ENCODE peak calls at places on chromosomes 7 and 10, in four cellular contexts. K is neuronal stem cell, Z is IMR-90, A is H9. W is an unnamed sample.

GRCh38 chr7:767941-768729 is 41.1 kb upstream of the PRKAR1B start:
- DNase-seq in K (no peak), Z (peak; percentile 22), A (no peak), W (peak; percentile 96)

GRCh38 chr7:28103984-28104628 is 76.5 kb downstream of the JAZF1 start:
- DNase-seq in K (no peak), Z (no peak), A (no peak), W (peak; percentile 86)

GRCh38 chr10:71597821-71598498 is 121.6 kb downstream of the C10orf105 start:
- DNase-seq in K (no peak), Z (no peak), A (no peak), W (no peak)

GRCh38 chr10:104029528-104029875 is 56.2 kb downstream of the COL17A1 start:
- DNase-seq in K (no peak), Z (peak; percentile 63), A (no peak), W (no peak)

GRCh38 chr7:148975896-148976295 is 52.4 kb downstream of the PDIA4 start:
- DNase-seq in K (no peak), Z (no peak), A (no peak), W (no peak)

GRCh38 chr7:137904826-137905225 is 58.1 kb upstream of the DGKI start:
- DNase-seq in K (no peak), Z (peak; percentile 16), A (no peak), W (no peak)

GRCh38 chr7:132655071-132655761 is 78.9 kb upstream of the PLXNA4 start:
- DNase-seq in K (no peak), Z (no peak), A (peak; percentile 53), W (no peak)

GRCh38 chr7:25321424-25321823 is 93.1 kb upstream of the NPVF start:
- DNase-seq in K (no peak), Z (no peak), A (no peak), W (no peak)

GRCh38 chr7:137975223-137975622 is 26.7 kb downstream of the CREB3L2 start:
- DNase-seq in K (no peak), Z (peak; percentile 85), A (no peak), W (no peak)

DNA sequence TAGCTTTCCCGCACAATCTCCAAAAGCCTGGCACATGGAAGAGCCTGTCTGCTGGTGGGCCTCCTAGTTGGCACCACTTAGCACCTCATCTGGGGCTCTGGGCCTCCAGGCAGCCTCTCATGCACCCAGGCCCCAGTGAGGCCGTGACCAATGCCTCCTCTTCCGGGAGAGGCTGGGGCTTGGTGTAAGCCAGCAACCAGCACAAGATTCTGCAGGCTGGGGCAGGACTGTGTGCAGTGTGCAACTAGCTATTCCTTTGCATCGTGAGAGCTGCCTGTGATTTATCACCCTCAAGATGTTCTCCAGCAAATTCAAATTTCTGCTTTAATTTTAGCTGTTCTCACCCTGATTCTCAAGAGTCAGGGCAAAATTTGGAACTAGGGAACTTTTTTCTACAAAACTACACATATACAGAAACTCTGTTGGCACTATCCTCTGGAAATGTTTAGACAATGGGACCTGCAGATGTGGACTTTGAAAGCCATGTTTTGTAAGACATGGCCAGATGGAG is 603.7 kb upstream of the MKI67 start:
- DNase-seq in K (no peak), Z (no peak), A (no peak), W (no peak)
- H3K14ac ChIP-seq in K (no peak overlapping the region), Z (no peak overlapping the region), A (no peak overlapping the region), W (no peak overlapping the region)

GRCh38 chr10:100529473-100530298 is at the start of gene NDUFB8:
- DNase-seq in K (peak; percentile 77), Z (peak; percentile 72), A (peak; percentile 92), W (peak; percentile 93)

GRCh38 chr10:100534726-100535125 is 1.0 kb upstream of the HIF1AN start:
- DNase-seq in K (no peak), Z (no peak), A (no peak), W (no peak)

GRCh38 chr10:100528123-100528884 is 1.4 kb downstream of the NDUFB8 start:
- DNase-seq in K (no peak), Z (no peak), A (no peak), W (no peak)

GRCh38 chr10:100531761-100532160 is 2.1 kb upstream of the NDUFB8 start:
- DNase-seq in K (no peak), Z (no peak), A (no peak), W (no peak)

GRCh38 chr10:100528885-100529472 is 692 bp downstream of the NDUFB8 start:
- DNase-seq in K (no peak), Z (no peak), A (no peak), W (no peak)
- H3K14ac ChIP-seq in K (no peak overlapping the region), Z (peak overlapping the region; percentile 95), A (no peak overlapping the region), W (peak overlapping the region; percentile 78)

DNA sequence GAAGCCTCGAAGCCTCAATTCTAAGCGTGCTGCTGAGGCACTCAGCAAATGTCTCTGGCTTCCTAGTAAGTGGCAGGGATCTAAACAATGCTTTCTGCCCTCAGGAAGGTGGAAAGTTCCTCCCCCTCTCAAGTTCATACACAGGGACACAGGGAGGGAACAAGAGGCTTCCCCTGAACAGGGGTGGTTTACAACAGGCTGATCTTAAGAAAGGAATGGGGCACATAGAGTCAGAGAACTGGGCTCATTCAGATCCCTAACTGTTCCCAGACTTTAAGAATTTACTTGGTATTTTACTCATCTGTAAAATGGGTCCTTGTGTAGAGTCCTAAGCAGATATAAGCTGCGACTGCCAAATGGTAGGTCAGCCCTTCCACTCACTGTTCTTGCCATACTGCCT is 2.5 kb downstream of the TNS3 start:
- DNase-seq in K (no peak), Z (no peak), A (no peak), W (no peak)
- H3K14ac ChIP-seq in K (no peak overlapping the region), Z (peak overlapping the region; percentile 89), A (no peak overlapping the region), W (peak overlapping the region; percentile 62)

GRCh38 chr7:5425507-5426225 is 2.0 kb upstream of the TNRC18 start:
- DNase-seq in K (peak; percentile 83), Z (peak; percentile 89), A (peak; percentile 75), W (peak; percentile 80)

GRCh38 chr7:5424689-5425506 is 1.3 kb upstream of the TNRC18 start:
- DNase-seq in K (no peak), Z (peak; percentile 33), A (no peak), W (peak; percentile 48)

GRCh38 chr7:5423844-5424688 is 432 bp upstream of the TNRC18 start:
- DNase-seq in K (peak; percentile 99), Z (peak; percentile 99), A (peak; percentile 97), W (peak; percentile 99)

GRCh38 chr7:5428470-5429252 is 5.0 kb upstream of the TNRC18 start:
- DNase-seq in K (no peak), Z (peak; percentile 90), A (no peak), W (no peak)

DNA sequence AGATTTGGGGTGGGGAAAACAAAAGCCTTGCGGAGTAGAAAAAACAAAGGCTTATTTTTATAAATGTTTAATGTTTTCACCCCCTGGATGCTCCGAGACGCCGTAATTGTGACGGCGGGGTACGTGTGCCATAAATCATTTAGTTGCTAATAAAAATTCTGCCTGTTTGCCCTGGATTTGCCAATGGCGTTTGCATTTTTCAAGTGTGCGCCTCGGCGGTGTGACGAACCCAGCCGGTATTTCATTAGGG is 2.5 kb upstream of the TNRC18 start:
- DNase-seq in K (no peak), Z (peak; percentile 66), A (no peak), W (no peak)
- H3K14ac ChIP-seq in K (peak overlapping the region; percentile 99), Z (peak overlapping the region; percentile 96), A (peak overlapping the region; percentile 96), W (peak overlapping the region; percentile 96)

DNA sequence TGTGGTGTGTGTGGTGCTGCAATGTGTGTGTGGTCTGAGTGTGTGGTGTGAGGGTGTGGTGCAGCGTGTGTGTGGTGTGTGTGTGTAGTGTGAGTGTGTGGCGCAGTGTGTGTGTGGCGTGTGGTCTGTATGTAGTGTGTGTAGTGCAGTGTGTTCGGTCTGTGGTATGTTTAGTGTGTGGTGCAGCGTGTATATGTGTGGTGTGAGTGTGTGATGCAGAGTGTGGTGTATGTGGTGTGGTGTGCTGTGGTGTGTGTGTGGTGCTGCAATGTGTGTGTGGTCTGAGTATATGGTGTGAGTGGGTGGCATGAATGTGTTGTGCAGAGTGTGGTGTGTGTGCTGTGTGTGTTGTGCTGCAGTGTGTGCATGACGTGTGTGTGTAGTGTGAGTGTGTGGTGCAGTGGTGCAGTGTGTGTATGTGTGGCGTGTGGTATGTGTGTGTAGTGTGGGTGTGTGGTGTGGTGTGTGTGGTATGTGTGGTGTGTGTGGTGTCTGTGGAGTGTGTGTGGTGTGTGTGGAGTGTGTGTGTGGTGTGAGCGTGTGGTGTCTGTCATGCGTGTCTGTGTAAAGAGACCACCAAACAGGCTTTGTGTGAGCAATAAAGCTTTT is 31.0 kb upstream of the PODXL start:
- DNase-seq in K (no peak), Z (no peak), A (no peak), W (no peak)
- H3K14ac ChIP-seq in K (peak overlapping the region; percentile 2), Z (peak overlapping the region; percentile 59), A (no peak overlapping the region), W (no peak overlapping the region)

GRCh38 chr7:140924019-140924820 is 509 bp downstream of the BRAF start:
- DNase-seq in K (peak; percentile 71), Z (peak; percentile 68), A (peak; percentile 84), W (peak; percentile 51)
- H3K14ac ChIP-seq in K (peak overlapping the region; percentile 66), Z (peak overlapping the region; percentile 37), A (peak overlapping the region; percentile 74), W (peak overlapping the region; percentile 86)

W was measured in trophoblast cell.